ENCODE peak calls at places on chromosomes 7 and 10, in five cellular contexts. U is K562, Y is SK-N-SH, I is HepG2, Q is GM12878. A is an unnamed sample.

GRCh38 chr10:32057041-32057372 is 782 bp upstream of the KIF5B start:
- DNase-seq in U (no peak), Y (peak), I (no peak), Q (no peak), A (no peak)

GRCh38 chr10:96890172-96890513 is 58.0 kb downstream of the LCOR start:
- DNase-seq in U (no peak), Y (no peak), I (peak), Q (no peak), A (no peak)

GRCh38 chr7:39465055-39465929 is 100.9 kb upstream of the YAE1 start:
- DNase-seq in U (peak), Y (peak), I (peak), Q (peak), A (peak)

GRCh38 chr7:113715262-113715661 is 203.5 kb downstream of the PPP1R3A start:
- DNase-seq in U (no peak), Y (no peak), I (no peak), Q (no peak), A (no peak)

GRCh38 chr10:113305871-113306270 is 247.0 kb upstream of the HABP2 start:
- DNase-seq in U (no peak), Y (no peak), I (no peak), Q (no peak), A (no peak)

GRCh38 chr7:116521046-116521664 is 3.7 kb upstream of the CAV1 start:
- DNase-seq in U (no peak), Y (no peak), I (no peak), Q (no peak), A (no peak)

GRCh38 chr7:4052126-4052525 is 630.0 kb upstream of the FOXK1 start:
- DNase-seq in U (no peak), Y (peak), I (no peak), Q (no peak), A (no peak)

GRCh38 chr7:24829787-24830186 is 72.5 kb upstream of the GSDME start:
- DNase-seq in U (no peak), Y (no peak), I (no peak), Q (no peak), A (no peak)

GRCh38 chr7:6579446-6579845 is 2.2 kb downstream of the ZDHHC4 start:
- DNase-seq in U (no peak), Y (no peak), I (peak), Q (no peak), A (peak)

GRCh38 chr10:37752309-37752875 is 105.0 kb downstream of the ZNF248 start:
- DNase-seq in U (no peak), Y (no peak), I (no peak), Q (no peak), A (peak)

GRCh38 chr10:101134299-101135127 is 3.4 kb downstream of the TLX1 start:
- DNase-seq in U (no peak), Y (peak), I (no peak), Q (no peak), A (no peak)

GRCh38 chr7:24980695-24981543 is 941 bp upstream of the OSBPL3 start:
- DNase-seq in U (no peak), Y (no peak), I (no peak), Q (no peak), A (peak)

GRCh38 chr7:95199779-95200558 is 124.4 kb downstream of the PON1 start:
- DNase-seq in U (no peak), Y (peak), I (peak), Q (no peak), A (peak)

GRCh38 chr10:6056411-6057135 is 5.6 kb downstream of the IL2RA start:
- DNase-seq in U (no peak), Y (no peak), I (no peak), Q (no peak), A (no peak)

GRCh38 chr10:14374745-14375445 is 44.2 kb upstream of the FRMD4A start:
- DNase-seq in U (no peak), Y (no peak), I (no peak), Q (no peak), A (no peak)

GRCh38 chr7:18829518-18830252 is 287.8 kb downstream of the TWIST1 start:
- DNase-seq in U (no peak), Y (peak), I (no peak), Q (no peak), A (no peak)

GRCh38 chr10:131150126-131150525 is 161.4 kb downstream of the TCERG1L start:
- DNase-seq in U (no peak), Y (no peak), I (no peak), Q (no peak), A (no peak)

GRCh38 chr7:117322741-117323584 is at the start of gene WNT2:
- DNase-seq in U (no peak), Y (peak), I (no peak), Q (no peak), A (peak)

GRCh38 chr10:113746188-113746950 is 5.1 kb upstream of the PLEKHS1 start:
- DNase-seq in U (no peak), Y (no peak), I (peak), Q (no peak), A (peak)

GRCh38 chr10:18140957-18141888 is 999 bp downstream of the CACNB2 start:
- DNase-seq in U (no peak), Y (peak), I (no peak), Q (no peak), A (no peak)

GRCh38 chr7:45648671-45648995 is 74.5 kb downstream of the ADCY1 start:
- DNase-seq in U (no peak), Y (no peak), I (no peak), Q (no peak), A (no peak)

GRCh38 chr7:131173148-131173890 is 154.4 kb upstream of the MKLN1 start:
- DNase-seq in U (no peak), Y (no peak), I (no peak), Q (no peak), A (peak)

GRCh38 chr10:131211146-131211545 is 100.4 kb downstream of the TCERG1L start:
- DNase-seq in U (no peak), Y (no peak), I (no peak), Q (no peak), A (no peak)

GRCh38 chr10:97399843-97400545 is 1.1 kb downstream of the RRP12 start:
- DNase-seq in U (peak), Y (peak), I (peak), Q (no peak), A (peak)

GRCh38 chr7:2613113-2613925 is 18.5 kb upstream of the TTYH3 start:
- DNase-seq in U (no peak), Y (no peak), I (no peak), Q (no peak), A (no peak)
- TF ChIP-seq REST in U (no peak), Y (no peak), I (no peak), Q (no peak), A (no peak)

GRCh38 chr7:126728967-126729366 is 523.8 kb downstream of the GRM8 start:
- DNase-seq in U (no peak), Y (no peak), I (no peak), Q (no peak), A (no peak)

GRCh38 chr7:126723966-126724544 is 528.7 kb downstream of the GRM8 start:
- DNase-seq in U (no peak), Y (no peak), I (no peak), Q (no peak), A (no peak)

GRCh38 chr7:126727930-126728331 is 524.8 kb downstream of the GRM8 start:
- DNase-seq in U (peak), Y (no peak), I (no peak), Q (no peak), A (peak)
- TF ChIP-seq RFX5 in U (no peak), Y (no peak), I (no peak), Q (no peak), A (no peak)

GRCh38 chr7:69749358-69749757 is 151.1 kb downstream of the AUTS2 start:
- DNase-seq in U (no peak), Y (no peak), I (no peak), Q (no peak), A (no peak)
- TF ChIP-seq REST in U (no peak), Y (no peak), I (no peak), Q (no peak), A (no peak)

GRCh38 chr10:124706462-124706857 is 37.7 kb downstream of the FAM53B start:
- DNase-seq in U (no peak), Y (no peak), I (no peak), Q (no peak), A (no peak)
- TF ChIP-seq RFX5 in U (no peak), Y (no peak), I (no peak), Q (no peak), A (no peak)

GRCh38 chr7:121262969-121263368 is 65.8 kb upstream of the WNT16 start:
- DNase-seq in U (no peak), Y (no peak), I (no peak), Q (no peak), A (no peak)

GRCh38 chr7:121267612-121268011 is 61.2 kb upstream of the WNT16 start:
- DNase-seq in U (no peak), Y (no peak), I (no peak), Q (no peak), A (no peak)

GRCh38 chr7:121269798-121270197 is 59.0 kb upstream of the WNT16 start:
- DNase-seq in U (no peak), Y (no peak), I (no peak), Q (no peak), A (no peak)

GRCh38 chr7:121262221-121262620 is 66.6 kb upstream of the WNT16 start:
- DNase-seq in U (no peak), Y (no peak), I (no peak), Q (no peak), A (no peak)

DNA sequence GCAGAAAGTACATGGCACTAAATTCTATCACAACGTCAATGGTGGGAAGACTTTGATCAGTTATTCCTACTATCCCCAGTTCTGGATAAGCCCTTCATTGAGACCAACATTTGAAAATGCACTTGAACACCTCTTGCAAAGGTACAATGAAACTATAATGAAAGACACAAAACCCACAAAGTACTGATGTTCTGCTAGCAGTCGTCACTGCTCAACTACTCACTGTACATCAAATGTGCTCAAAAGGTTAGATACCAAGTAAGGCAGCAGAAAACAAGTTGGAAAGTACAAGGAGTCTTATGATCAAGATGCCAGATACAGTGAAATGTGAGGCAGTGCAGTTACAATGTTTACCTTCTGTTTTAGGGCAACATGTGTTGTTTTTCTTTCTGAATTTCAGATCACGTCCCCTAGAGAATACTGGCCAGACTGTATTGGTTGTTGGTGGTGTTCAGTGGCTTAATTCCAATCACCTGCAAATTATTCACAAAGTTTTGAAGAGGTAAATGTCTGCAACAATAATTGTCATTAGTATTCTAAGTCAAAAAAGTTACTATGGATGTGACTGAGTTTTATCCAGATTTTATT is 62.4 kb upstream of the WNT16 start:
- DNase-seq in U (no peak), Y (no peak), I (no peak), Q (no peak), A (no peak)
- TF ChIP-seq REST in U (no peak), Y (no peak), I (no peak), Q (no peak), A (no peak)

GRCh38 chr10:111018021-111018420 is 58.8 kb upstream of the ADRA2A start:
- DNase-seq in U (no peak), Y (no peak), I (no peak), Q (no peak), A (no peak)

GRCh38 chr10:111017093-111017492 is 59.7 kb upstream of the ADRA2A start:
- DNase-seq in U (no peak), Y (no peak), I (no peak), Q (no peak), A (no peak)

DNA sequence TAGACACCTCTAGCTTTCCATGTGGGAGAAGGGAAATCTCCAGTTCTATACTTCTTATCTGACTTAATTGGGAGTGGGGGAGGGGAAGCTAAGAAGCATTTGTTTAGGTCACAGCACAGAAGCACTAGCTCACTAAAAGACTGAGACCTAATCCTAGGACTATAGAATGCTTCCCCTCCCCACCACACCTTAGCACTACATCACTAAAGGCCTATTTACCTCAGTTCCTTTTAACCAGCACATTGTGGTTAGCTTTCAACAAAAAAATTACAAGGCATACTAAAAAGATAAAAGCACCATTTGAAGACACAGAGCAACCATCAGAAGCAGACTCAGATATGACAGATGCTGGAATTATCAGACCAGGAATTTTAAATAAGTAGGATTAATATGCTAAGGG is 53.8 kb upstream of the ADRA2A start:
- DNase-seq in U (no peak), Y (no peak), I (no peak), Q (no peak), A (no peak)
- TF ChIP-seq RFX5 in U (no peak), Y (no peak), I (no peak), Q (no peak), A (no peak)

DNA sequence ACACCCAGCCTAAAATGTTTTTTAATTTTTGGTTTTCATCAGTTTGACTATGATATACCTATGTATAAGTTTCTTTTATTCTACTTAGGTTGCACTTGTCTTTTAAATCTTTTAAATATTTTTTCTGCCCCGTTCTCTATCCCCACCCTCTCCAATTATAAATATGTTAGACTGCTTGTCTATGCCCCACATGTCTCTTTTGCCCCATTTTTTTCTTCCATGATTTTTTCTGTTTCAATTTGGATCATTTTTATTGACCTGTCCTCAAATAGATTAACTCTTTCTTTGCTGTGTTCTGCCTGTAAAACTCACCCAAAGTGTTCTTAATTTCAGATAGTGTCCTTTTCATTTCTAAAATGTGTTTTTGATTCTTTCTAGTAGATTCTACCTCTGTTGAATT is 44.7 kb upstream of the FHIP2A start:
- DNase-seq in U (no peak), Y (no peak), I (no peak), Q (no peak), A (no peak)
- TF ChIP-seq REST in U (no peak), Y (no peak), I (no peak), Q (no peak), A (no peak)

DNA sequence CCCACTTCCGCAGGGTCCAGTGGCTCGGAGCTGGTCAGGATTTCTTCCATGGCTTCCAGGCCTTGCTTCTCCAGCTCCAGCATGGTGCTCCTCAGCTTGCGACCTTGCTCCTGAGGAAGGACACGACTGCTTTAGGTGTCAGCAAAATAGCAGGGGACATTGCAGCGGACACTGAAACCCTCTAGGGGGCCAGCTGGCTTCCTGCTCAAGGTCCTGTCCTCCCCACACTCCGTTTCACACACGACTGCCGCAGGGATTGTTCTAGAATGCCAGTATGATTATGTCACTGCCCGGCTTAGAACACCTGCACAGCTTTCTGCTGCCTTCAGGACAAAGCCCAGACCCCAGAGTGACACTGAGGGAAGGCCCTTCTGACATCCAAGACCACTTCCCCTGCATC is 65.6 kb downstream of the SCRN1 start:
- DNase-seq in U (no peak), Y (no peak), I (no peak), Q (no peak), A (no peak)
- TF ChIP-seq RFX5 in U (no peak), Y (no peak), I (no peak), Q (no peak), A (no peak)

GRCh38 chr7:51021906-51022570 is 239.3 kb upstream of the GRB10 start:
- DNase-seq in U (no peak), Y (no peak), I (no peak), Q (no peak), A (no peak)
- TF ChIP-seq REST in U (no peak), Y (no peak), I (no peak), Q (no peak), A (no peak)

A was measured in A549.